ENCODE peak calls at places on chromosomes 11 and 22, in ten cellular contexts. H is Caco-2, D is IMR-90, F is GM20000, M is left lung, E is endothelial cell of umbilical vein, Z is AG10803, G is psoas muscle, A is heart right ventricle, Q is right lobe of liver. L is an unnamed sample.

GRCh38 chr11:123548774-123549173 is 105.7 kb downstream of the SCN3B start:
- DNase-seq in F (no peak), Q (no peak), M (no peak), G (no peak), Z (no peak), E (no peak), A (no peak), H (no peak), D (no peak), L (no peak)

GRCh38 chr22:32202539-32203180 is 2.2 kb downstream of the RFPL2 start:
- DNase-seq in Z (peak), H (peak), D (peak), M (peak), F (no peak), Q (peak), G (no peak), A (peak), E (peak), L (peak)

GRCh38 chr11:132976115-132976514 is 556.2 kb downstream of the OPCML start:
- DNase-seq in G (no peak), Z (no peak), A (no peak), D (no peak), E (no peak), M (no peak), H (no peak), F (no peak), Q (no peak), L (no peak)

GRCh38 chr22:20509344-20510047 is 2.1 kb downstream of the MED15 start:
- DNase-seq in A (peak), M (peak), Z (peak), E (peak), Q (peak), G (peak), F (peak), D (peak), H (peak), L (peak)

GRCh38 chr22:48651981-48652538 is 1175.6 kb downstream of the BRD1 start:
- DNase-seq in H (no peak), Q (no peak), A (no peak), Z (no peak), F (no peak), G (no peak), E (no peak), D (no peak), M (no peak), L (no peak)

GRCh38 chr22:40679964-40680818 is 907 bp downstream of the MCHR1 start:
- DNase-seq in H (no peak), F (no peak), A (no peak), Z (peak), D (peak), Q (no peak), M (no peak), G (no peak), E (peak), L (no peak)

GRCh38 chr11:64660205-64660604 is 62.8 kb downstream of the NRXN2 start:
- DNase-seq in H (no peak), A (no peak), Z (no peak), Q (no peak), F (no peak), D (no peak), M (no peak), G (peak), E (no peak), L (no peak)

GRCh38 chr22:50473855-50474671 is 772 bp downstream of the SBF1 start:
- DNase-seq in Q (no peak), H (peak), F (no peak), G (no peak), E (peak), M (no peak), D (peak), A (peak), Z (peak), L (peak)

GRCh38 chr22:28442951-28443876 is 236.4 kb downstream of the TTC28 start:
- DNase-seq in F (peak), D (peak), Z (peak), H (peak), G (peak), A (peak), E (peak), M (peak), Q (peak), L (peak)

GRCh38 chr11:112965601-112966125 is 4.4 kb downstream of the NCAM1 start:
- DNase-seq in D (no peak), A (no peak), H (no peak), E (no peak), Q (no peak), M (no peak), Z (no peak), F (no peak), G (no peak), L (no peak)

GRCh38 chr11:66905631-66906030 is 48.8 kb downstream of the LRFN4 start:
- DNase-seq in M (no peak), Z (no peak), H (no peak), G (no peak), D (no peak), A (no peak), F (no peak), Q (no peak), E (no peak), L (no peak)

GRCh38 chr22:46974631-46975585 is 212.5 kb downstream of the TBC1D22A start:
- DNase-seq in Z (no peak), M (no peak), H (no peak), Q (no peak), F (no peak), E (no peak), D (no peak), G (no peak), A (no peak), L (no peak)

GRCh38 chr11:73757598-73757997 is 3.3 kb downstream of the RAB6A start:
- DNase-seq in F (no peak), G (no peak), M (no peak), A (no peak), H (no peak), E (no peak), D (no peak), Q (no peak), Z (no peak), L (no peak)

GRCh38 chr11:73759520-73760065 is 1.3 kb downstream of the RAB6A start:
- DNase-seq in Q (no peak), H (no peak), Z (peak), D (peak), M (no peak), F (no peak), G (no peak), E (peak), A (no peak), L (no peak)

GRCh38 chr11:73760066-73760679 is 701 bp downstream of the RAB6A start:
- DNase-seq in H (peak), D (peak), M (peak), E (peak), Z (peak), G (peak), F (peak), Q (peak), A (peak), L (peak)

GRCh38 chr11:73760680-73761402 is at the start of gene RAB6A:
- DNase-seq in G (peak), Z (peak), H (peak), M (peak), E (peak), A (peak), Q (peak), F (peak), D (peak), L (peak)

DNA sequence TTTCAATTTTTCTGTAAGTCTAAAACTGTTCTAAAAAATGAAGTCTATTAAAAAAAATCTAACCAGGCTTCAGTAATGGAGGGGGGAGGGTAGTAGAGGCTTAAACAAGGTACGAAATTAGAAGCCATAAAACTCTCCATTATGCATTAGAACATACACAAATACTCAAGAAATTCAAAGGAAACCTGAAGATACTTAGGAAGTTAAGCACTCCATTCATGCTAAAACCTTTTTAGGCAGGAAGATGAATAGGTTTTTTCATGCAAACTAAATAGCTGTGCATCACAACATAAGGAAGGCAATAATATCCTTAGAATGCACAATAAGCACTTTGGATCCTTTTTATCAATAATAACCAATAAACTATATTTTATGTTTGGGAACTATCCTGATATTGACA is 2.4 kb downstream of the RAB6A start:
- DNase-seq in D (no peak), H (no peak), F (no peak), Q (no peak), M (no peak), G (no peak), Z (no peak), A (no peak), E (no peak), L (no peak)
- TF ChIP-seq CTCF in D (no peak), H (no peak), F (no peak), Q (no peak), M (no peak), G (no peak), Z (no peak), A (no peak), E (no peak), L (no peak)

GRCh38 chr11:77174559-77174958 is 46.5 kb downstream of the MYO7A start:
- DNase-seq in A (peak), M (no peak), D (no peak), G (peak), E (no peak), Z (no peak), H (no peak), Q (peak), F (no peak), L (no peak)

GRCh38 chr11:77175021-77175842 is 47.2 kb downstream of the MYO7A start:
- DNase-seq in A (no peak), Z (no peak), G (peak), H (no peak), M (no peak), D (no peak), F (no peak), E (no peak), Q (no peak), L (no peak)

GRCh38 chr11:77178150-77178549 is 50.1 kb downstream of the MYO7A start:
- DNase-seq in Z (no peak), D (no peak), Q (no peak), A (no peak), E (no peak), F (no peak), G (no peak), H (no peak), M (no peak), L (no peak)

GRCh38 chr11:77176996-77177395 is 49.0 kb downstream of the MYO7A start:
- DNase-seq in Z (no peak), H (no peak), Q (no peak), D (no peak), E (no peak), G (peak), M (no peak), A (no peak), F (no peak), L (no peak)

GRCh38 chr11:77175869-77176539 is 48.0 kb downstream of the MYO7A start:
- DNase-seq in F (peak), Q (no peak), D (no peak), H (no peak), M (peak), G (peak), Z (no peak), E (no peak), A (peak), L (peak)
- TF ChIP-seq CTCF in F (no peak), Q (no peak), D (no peak), H (no peak), M (no peak), G (no peak), Z (no peak), E (no peak), A (no peak), L (no peak)

GRCh38 chr11:106917973-106918372 is 100.3 kb downstream of the GUCY1A2 start:
- DNase-seq in E (no peak), M (no peak), G (no peak), A (no peak), H (peak), D (peak), F (peak), Q (no peak), Z (no peak), L (no peak)
- TF ChIP-seq CTCF in E (no peak), M (no peak), G (no peak), A (no peak), H (peak), D (no peak), F (peak), Q (peak), Z (peak), L (peak)

GRCh38 chr11:58133329-58134076 is 8.2 kb upstream of the OR9I1 start:
- DNase-seq in H (peak), M (no peak), E (no peak), G (no peak), D (no peak), A (no peak), F (no peak), Z (no peak), Q (no peak), L (no peak)
- TF ChIP-seq CTCF in H (no peak), M (no peak), E (no peak), G (no peak), D (no peak), A (no peak), F (no peak), Z (no peak), Q (no peak), L (no peak)

DNA sequence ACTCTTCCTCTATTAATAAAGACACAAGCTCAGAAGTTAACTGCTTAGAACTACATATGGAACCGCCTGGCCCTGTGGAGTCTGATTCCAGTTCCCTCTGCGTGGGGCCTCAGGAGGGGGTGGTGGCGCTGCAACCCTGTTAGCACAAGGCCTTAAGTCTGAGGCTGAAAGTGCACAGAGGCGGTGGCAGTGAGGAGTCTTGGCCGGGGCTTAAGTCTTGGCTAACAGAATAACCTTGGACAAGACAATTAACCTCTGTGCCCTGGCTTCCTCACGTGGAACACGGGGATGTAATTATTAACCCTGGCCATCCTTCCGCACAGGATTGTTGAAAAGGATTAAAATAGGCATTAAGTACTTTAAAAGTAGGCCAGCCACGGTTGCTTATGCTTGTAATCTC is 191.5 kb downstream of the CEP164 start:
- DNase-seq in M (no peak), H (peak), D (no peak), Q (no peak), E (no peak), Z (no peak), F (no peak), A (no peak), G (no peak), L (no peak)
- TF ChIP-seq CTCF in M (no peak), H (peak), D (no peak), Q (no peak), E (no peak), Z (no peak), F (no peak), A (no peak), G (no peak), L (no peak)

GRCh38 chr11:48107188-48107704 is 109.4 kb upstream of the OR4B1 start:
- DNase-seq in Z (peak), A (no peak), F (peak), Q (peak), M (no peak), H (no peak), G (no peak), E (no peak), D (peak), L (no peak)

GRCh38 chr11:48111941-48112340 is 104.7 kb upstream of the OR4B1 start:
- DNase-seq in F (no peak), D (no peak), M (no peak), E (no peak), H (no peak), Q (peak), G (no peak), Z (no peak), A (no peak), L (no peak)

GRCh38 chr11:48108231-48109045 is 108.2 kb upstream of the OR4B1 start:
- DNase-seq in E (no peak), H (no peak), M (no peak), G (no peak), F (no peak), D (no peak), A (no peak), Q (peak), Z (no peak), L (no peak)

GRCh38 chr11:48110509-48110766 is 106.2 kb upstream of the OR4B1 start:
- DNase-seq in F (no peak), G (no peak), A (no peak), H (no peak), E (no peak), D (no peak), Z (no peak), Q (no peak), M (no peak), L (no peak)

DNA sequence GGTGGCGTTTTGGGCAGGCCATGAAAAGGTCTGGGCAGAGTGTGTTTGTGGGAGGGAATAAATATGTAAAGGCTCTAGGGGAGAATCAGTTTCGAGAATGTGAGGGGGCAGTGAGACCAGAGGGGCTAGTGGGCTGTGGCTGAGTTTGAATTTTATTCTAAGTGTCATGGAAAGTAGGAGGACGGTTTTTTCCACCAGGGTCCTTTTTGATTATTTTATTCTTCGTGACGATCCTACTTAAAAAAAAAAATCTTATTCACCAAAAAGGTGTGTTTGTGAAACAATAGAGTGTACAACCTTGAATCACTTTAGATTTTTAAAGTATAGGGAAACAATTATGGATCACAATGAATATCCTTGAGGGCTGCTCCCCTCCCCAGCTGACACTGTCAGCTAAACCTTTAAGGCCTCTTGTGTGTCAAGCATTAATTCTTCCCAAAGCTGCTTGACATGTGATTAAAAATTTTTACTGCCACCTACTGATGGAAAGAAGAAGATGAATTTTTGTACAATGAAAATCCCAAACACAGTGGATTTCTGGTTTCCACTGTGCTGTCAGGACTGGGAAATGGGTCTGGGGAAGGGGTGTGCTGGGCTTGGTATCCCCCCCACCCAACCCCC is 107.5 kb upstream of the OR4B1 start:
- DNase-seq in M (no peak), Q (peak), A (no peak), Z (peak), H (peak), E (peak), D (peak), G (no peak), F (peak), L (no peak)
- TF ChIP-seq CTCF in M (peak), Q (peak), A (peak), Z (peak), H (peak), E (peak), D (peak), G (peak), F (no peak), L (peak)